ENCODE peak calls at places on chromosomes 12 and 14, in five cellular contexts. Y is CD8-positive, alpha-beta T cell; C is body of pancreas; E is astrocyte of the spinal cord; Z is MM.1S. I is an unnamed sample.

GRCh38 chr12:47303207-47303606 is 223.4 kb upstream of the AMIGO2 start:
- DNase-seq in C (no peak), Z (no peak), Y (no peak), E (peak), I (no peak)

GRCh38 chr12:131047789-131048610 is 94.3 kb downstream of the ADGRD1 start:
- DNase-seq in Y (no peak), Z (no peak), E (no peak), C (no peak), I (no peak)

GRCh38 chr12:10709808-10710207 is 13.3 kb downstream of the YBX3 start:
- DNase-seq in Z (no peak), C (no peak), Y (no peak), E (no peak), I (no peak)

GRCh38 chr12:93624595-93625294 is 52.3 kb downstream of the SOCS2 start:
- DNase-seq in C (no peak), Y (no peak), Z (peak), E (peak), I (peak)

GRCh38 chr14:72810201-72810600 is 83.7 kb downstream of the DPF3 start:
- DNase-seq in E (no peak), C (no peak), Z (no peak), Y (peak), I (no peak)

GRCh38 chr12:26746315-26746714 is 86.7 kb downstream of the ITPR2 start:
- DNase-seq in C (no peak), Y (no peak), E (peak), Z (no peak), I (no peak)

GRCh38 chr12:116954700-116955381 is 44.1 kb downstream of the FBXW8 start:
- DNase-seq in C (peak), Y (no peak), E (no peak), Z (no peak), I (no peak)

GRCh38 chr14:105294142-105294597 is 6.6 kb downstream of the BRF1 start:
- DNase-seq in C (peak), Z (no peak), E (peak), Y (peak), I (no peak)

GRCh38 chr12:103834897-103835390 is 6.1 kb downstream of the NT5DC3 start:
- DNase-seq in E (no peak), Y (no peak), C (no peak), Z (no peak), I (no peak)

GRCh38 chr12:84599539-84599938 is 313.1 kb downstream of the SLC6A15 start:
- DNase-seq in C (no peak), E (peak), Y (no peak), Z (no peak), I (no peak)

GRCh38 chr14:69539631-69540410 is 34.9 kb downstream of the CCDC177 start:
- DNase-seq in Y (no peak), C (peak), E (peak), Z (no peak), I (no peak)

GRCh38 chr12:89245090-89245489 is 107.2 kb downstream of the DUSP6 start:
- DNase-seq in E (no peak), C (no peak), Z (peak), Y (no peak), I (no peak)

GRCh38 chr12:22529281-22530060 is 14.9 kb downstream of the C2CD5 start:
- DNase-seq in C (no peak), Z (peak), Y (no peak), E (peak), I (no peak)

GRCh38 chr12:100995201-100995600 is 200.6 kb downstream of the ANO4 start:
- DNase-seq in E (peak), Y (no peak), Z (no peak), C (no peak), I (peak)

GRCh38 chr14:64293976-64294671 is at the start of gene ESR2:
- DNase-seq in C (peak), E (peak), Y (peak), Z (peak), I (peak)

GRCh38 chr14:89890589-89890988 is 63.9 kb downstream of the EFCAB11 start:
- DNase-seq in Y (no peak), C (no peak), E (no peak), Z (no peak), I (no peak)

GRCh38 chr14:74425525-74426201 is 347 bp downstream of the SYNDIG1L start:
- DNase-seq in C (peak), Y (no peak), E (no peak), Z (peak), I (no peak)

GRCh38 chr12:49577589-49578315 is 9.8 kb upstream of the MCRS1 start:
- DNase-seq in Y (no peak), Z (no peak), E (no peak), C (no peak), I (no peak)

GRCh38 chr14:65949711-65950516 is 536.3 kb upstream of the CCDC196 start:
- DNase-seq in E (peak), Y (no peak), C (peak), Z (no peak), I (peak)

GRCh38 chr12:64452559-64453329 is 824 bp downstream of the TBK1 start:
- DNase-seq in Y (no peak), E (peak), Z (peak), C (no peak), I (no peak)

GRCh38 chr12:74780458-74781241 is 243.0 kb downstream of the ATXN7L3B start:
- DNase-seq in Y (no peak), C (no peak), E (peak), Z (no peak), I (no peak)

GRCh38 chr14:102949062-102949800 is 26.8 kb downstream of the AMN start:
- DNase-seq in C (no peak), E (no peak), Y (no peak), Z (no peak), I (peak)

GRCh38 chr12:26124491-26125450 is at the start of gene BHLHE41:
- DNase-seq in Z (peak), C (peak), Y (no peak), E (peak), I (no peak)

GRCh38 chr12:55675671-55676070 is 32.0 kb downstream of the ITGA7 start:
- DNase-seq in C (no peak), E (no peak), Z (no peak), Y (no peak), I (no peak)

GRCh38 chr12:49912345-49912744 is 8.6 kb upstream of the FAIM2 start:
- DNase-seq in Z (no peak), C (no peak), Y (no peak), E (no peak), I (no peak)

GRCh38 chr12:62713190-62713589 is 221.8 kb downstream of the PPM1H start:
- DNase-seq in Y (no peak), C (no peak), Z (no peak), E (no peak), I (no peak)

GRCh38 chr14:100567877-100568163 is 19.4 kb downstream of the BEGAIN start:
- DNase-seq in Z (no peak), E (no peak), Y (no peak), C (peak), I (no peak)

GRCh38 chr14:73786942-73787759 is 64.5 kb upstream of the PTGR2 start:
- DNase-seq in C (peak), E (peak), Y (peak), Z (peak), I (no peak)

GRCh38 chr14:71733210-71733883 is 198.9 kb upstream of the RGS6 start:
- DNase-seq in E (peak), C (no peak), Z (no peak), Y (no peak), I (no peak)

GRCh38 chr14:75450381-75451276 is 22.8 kb downstream of the JDP2 start:
- DNase-seq in E (peak), Y (no peak), C (peak), Z (no peak), I (no peak)

GRCh38 chr14:93332032-93332852 is 594 bp downstream of the BTBD7 start:
- DNase-seq in E (peak), Z (peak), C (peak), Y (peak), I (no peak)
- H3K4me3 ChIP-seq in E (peak), Z (peak), C (peak), Y (peak), I (peak)

DNA sequence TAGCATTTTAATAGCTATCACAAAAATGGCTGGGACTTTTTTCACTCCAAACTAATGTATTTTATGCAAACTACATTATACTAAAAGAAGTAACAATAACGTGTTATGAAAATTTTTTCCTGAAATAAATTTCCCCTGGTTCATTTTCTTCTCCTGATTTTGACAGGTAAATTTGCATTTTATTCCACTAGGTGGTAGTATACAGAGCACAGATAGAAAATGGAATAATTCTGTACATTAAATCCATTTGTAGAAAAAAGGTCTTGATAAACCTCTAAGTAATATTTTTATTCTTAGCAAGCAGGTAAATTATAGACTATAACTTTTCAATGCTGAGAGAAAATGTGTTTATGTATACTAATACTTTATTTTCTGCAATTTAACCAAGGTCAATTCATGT is 96.5 kb downstream of the BCAT1 start:
- DNase-seq in Y (no peak), E (peak), C (no peak), Z (peak), I (no peak)
- TF ChIP-seq CTCF in Y (no peak), E (peak), C (peak), Z (peak), I (peak)

DNA sequence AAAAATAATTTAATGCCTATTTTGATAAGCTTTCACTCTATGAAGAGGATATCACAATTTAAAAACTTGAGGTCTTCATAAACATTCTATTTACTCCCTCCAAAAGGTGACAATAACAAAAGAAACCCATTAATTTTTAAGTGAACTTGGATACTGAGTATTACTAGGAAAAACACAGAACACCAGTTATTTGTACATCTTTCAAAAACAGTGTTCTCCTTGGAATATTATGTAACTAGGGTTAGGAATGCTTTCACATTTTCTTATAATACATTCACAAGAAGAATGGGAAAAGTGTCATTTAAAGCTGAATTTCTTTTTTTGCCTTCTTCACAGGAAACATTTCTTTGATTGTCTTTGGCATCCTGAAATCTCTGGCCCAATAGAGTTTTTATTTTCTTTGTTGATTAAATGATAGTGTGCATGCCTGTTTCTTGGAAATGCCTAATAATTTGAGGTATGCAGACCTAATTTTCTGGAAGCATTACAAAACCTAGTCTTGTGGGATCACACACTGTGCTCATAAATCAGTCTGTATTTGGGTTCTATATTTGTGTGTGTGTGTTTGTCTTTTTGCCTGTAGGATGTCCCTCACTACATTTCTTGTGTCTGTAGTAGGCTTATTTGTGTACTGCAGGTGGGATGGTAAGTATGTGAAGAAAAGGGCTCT is 76.5 kb downstream of the WNK1 start:
- DNase-seq in C (no peak), E (no peak), Z (no peak), Y (no peak), I (no peak)
- H3K4me3 ChIP-seq in C (no peak), E (no peak), Z (no peak), Y (no peak), I (no peak)

GRCh38 chr14:39107624-39108023 is 4.6 kb upstream of the SEC23A start:
- DNase-seq in Z (peak), C (no peak), Y (no peak), E (peak), I (no peak)
- TF ChIP-seq CTCF in Z (peak), C (peak), Y (peak), E (peak), I (peak)

DNA sequence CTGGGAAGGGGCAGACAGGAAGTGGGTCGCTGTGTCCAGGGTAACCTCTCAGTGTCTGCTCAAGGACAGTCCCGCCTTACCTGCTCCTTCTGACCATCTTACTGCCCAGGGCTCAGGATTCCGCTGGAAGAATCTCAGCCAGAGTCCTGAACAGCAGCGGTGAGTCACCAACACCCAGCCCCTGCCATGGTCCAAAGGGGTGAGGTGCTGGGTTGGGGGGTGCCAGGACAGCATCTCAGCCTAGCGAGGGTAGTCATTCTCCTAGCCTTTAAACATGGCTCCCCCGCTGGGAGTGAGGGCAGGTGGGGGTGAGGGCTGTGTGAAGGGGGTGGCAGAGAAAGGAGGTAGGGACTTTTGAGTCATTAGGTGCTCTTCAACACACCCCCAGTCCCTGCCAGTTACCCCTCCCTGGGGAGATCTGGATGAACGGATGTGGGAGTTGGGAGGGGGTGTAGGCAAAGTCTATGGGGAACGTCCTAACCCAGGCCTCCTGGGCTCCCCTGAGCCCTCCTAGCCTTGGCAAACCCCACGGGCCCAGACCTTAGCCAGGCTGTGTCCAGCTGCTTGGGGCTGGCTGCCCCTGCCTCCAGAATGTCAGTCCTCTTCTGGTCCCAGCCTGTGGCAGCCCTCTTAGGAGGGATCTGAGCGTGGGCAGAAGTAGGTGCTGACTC is 2.5 kb downstream of the TAMALIN start:
- DNase-seq in Y (no peak), C (no peak), E (no peak), Z (no peak), I (no peak)
- H3K4me3 ChIP-seq in Y (no peak), C (no peak), E (no peak), Z (no peak), I (no peak)

GRCh38 chr12:12266873-12267634 is at the start of gene LRP6:
- DNase-seq in E (peak), Z (peak), Y (peak), C (peak), I (peak)

GRCh38 chr12:12265035-12265434 is 1.8 kb downstream of the LRP6 start:
- DNase-seq in Z (no peak), E (peak), C (no peak), Y (no peak), I (no peak)

GRCh38 chr12:12265571-12266388 is 1.1 kb downstream of the LRP6 start:
- DNase-seq in C (peak), Z (peak), Y (no peak), E (peak), I (no peak)

GRCh38 chr12:12266389-12266872 is 413 bp downstream of the LRP6 start:
- DNase-seq in E (no peak), Z (no peak), C (peak), Y (no peak), I (no peak)

GRCh38 chr12:12263909-12264308 is 2.9 kb downstream of the LRP6 start:
- DNase-seq in Z (no peak), Y (no peak), C (no peak), E (no peak), I (no peak)
- TF ChIP-seq CTCF in Z (no peak), Y (no peak), C (no peak), E (no peak), I (no peak)

GRCh38 chr14:50786821-50787464 is 44.0 kb downstream of the NIN start:
- DNase-seq in Z (no peak), C (no peak), E (no peak), Y (no peak), I (no peak)

GRCh38 chr14:50790568-50790967 is 40.4 kb downstream of the NIN start:
- DNase-seq in E (no peak), Y (no peak), Z (no peak), C (no peak), I (no peak)

GRCh38 chr14:50783542-50783941 is 47.4 kb downstream of the NIN start:
- DNase-seq in E (no peak), Z (no peak), Y (no peak), C (no peak), I (no peak)

GRCh38 chr14:50784683-50785505 is 46.1 kb downstream of the NIN start:
- DNase-seq in Z (no peak), C (no peak), Y (no peak), E (no peak), I (no peak)

DNA sequence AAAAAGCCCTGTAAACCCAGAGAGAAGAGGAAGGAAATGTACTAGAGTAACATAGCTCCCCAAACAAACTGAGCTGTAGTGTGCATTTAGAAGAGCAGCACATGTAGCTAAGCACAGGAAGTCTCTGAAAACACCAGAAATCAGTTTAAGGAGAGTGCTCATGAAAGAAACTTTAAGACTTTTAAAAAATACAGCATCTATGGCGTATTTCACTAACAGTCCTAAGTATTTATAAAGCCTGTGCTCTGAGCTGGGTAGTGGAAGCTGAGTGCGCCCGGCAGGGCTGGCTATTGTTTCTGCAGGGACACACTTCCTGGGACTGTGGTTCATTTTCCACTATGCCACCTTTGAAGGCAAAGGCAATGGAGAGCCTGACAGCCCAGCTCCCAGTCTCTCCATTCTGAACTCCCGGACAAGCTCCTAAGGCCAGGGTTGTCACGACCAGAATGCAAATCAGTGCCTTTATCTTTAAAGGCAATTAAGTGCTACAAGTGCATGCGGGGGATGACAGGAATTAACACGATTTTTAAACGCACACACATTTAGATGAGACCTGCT is 45.4 kb downstream of the NIN start:
- DNase-seq in C (no peak), E (no peak), Y (no peak), Z (no peak), I (no peak)
- H3K4me3 ChIP-seq in C (no peak), E (no peak), Y (no peak), Z (no peak), I (no peak)

DNA sequence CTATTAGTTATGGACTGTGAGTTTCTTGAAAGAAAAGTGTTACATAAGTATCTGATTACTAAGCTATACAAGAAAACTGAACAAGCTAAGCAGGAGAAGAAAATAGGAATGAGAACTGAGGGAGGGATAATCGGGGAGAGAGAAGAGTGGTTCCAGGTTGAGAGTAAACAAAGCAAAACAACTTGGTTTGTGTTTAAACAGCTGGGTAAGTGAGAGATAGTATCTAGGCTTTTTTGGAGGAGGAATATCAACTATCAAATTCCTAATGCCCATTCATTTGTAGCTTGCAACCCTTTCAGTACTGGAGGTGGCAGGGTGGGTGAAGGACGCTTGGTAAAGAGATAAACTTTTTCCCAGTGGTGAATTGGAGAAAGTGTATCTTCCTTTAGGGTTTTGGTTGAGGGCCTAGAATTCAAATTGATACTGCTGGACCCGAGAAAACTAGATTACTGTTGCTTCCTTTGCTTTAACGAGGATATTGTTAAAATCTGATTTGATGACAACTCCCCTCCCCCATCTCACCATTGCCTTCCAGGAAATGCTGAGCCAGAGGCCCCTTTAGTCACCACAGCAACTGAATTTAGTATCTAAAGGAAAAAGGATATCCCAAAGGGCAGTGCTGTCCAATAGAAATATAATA is 2.0 kb upstream of the SLC2A3 start:
- DNase-seq in Y (no peak), E (peak), C (no peak), Z (no peak), I (no peak)
- TF ChIP-seq CTCF in Y (peak), E (no peak), C (no peak), Z (no peak), I (no peak)

GRCh38 chr12:127273621-127274020 is 993.3 kb upstream of the TMEM132C start:
- DNase-seq in E (peak), Y (no peak), C (no peak), Z (no peak), I (no peak)
- H3K4me3 ChIP-seq in E (no peak), Y (no peak), C (no peak), Z (no peak), I (no peak)

I was measured in GM12864.